ENCODE peak calls at places on chromosomes 3 and 15, in four cellular contexts. G, U, V and I are unnamed samples.

GRCh38 chr15:28021281-28022039 is 77.7 kb downstream of the OCA2 start:
- DNase-seq in G (peak; percentile 83), U (no peak), V (peak; percentile 89), I (no peak)

GRCh38 chr3:183239046-183239445 is 14.0 kb upstream of the B3GNT5 start:
- DNase-seq in G (no peak), U (no peak), V (no peak), I (no peak)

GRCh38 chr3:70308760-70309159 is 3.7 kb downstream of the MDFIC2 start:
- DNase-seq in U (no peak), V (peak; percentile 67), G (no peak), I (no peak)

GRCh38 chr3:159828542-159828943 is 160.1 kb upstream of the IL12A start:
- DNase-seq in G (no peak), U (no peak), V (no peak), I (no peak)

GRCh38 chr3:57755368-57756021 is 614 bp upstream of the SLMAP start:
- DNase-seq in G (peak; percentile 49), V (no peak), U (no peak), I (peak; percentile 26)

GRCh38 chr3:58141766-58142345 is 68.9 kb downstream of the DNASE1L3 start:
- DNase-seq in V (no peak), U (no peak), G (no peak), I (no peak)

GRCh38 chr15:74318376-74319137 is 48.9 kb downstream of the CYP11A1 start:
- DNase-seq in G (no peak), U (peak; percentile 72), V (no peak), I (no peak)

GRCh38 chr3:123202451-123202850 is 708 bp downstream of the SEC22A start:
- DNase-seq in V (peak; percentile 65), G (no peak), U (no peak), I (no peak)

GRCh38 chr3:185992801-185993467 is 55.1 kb upstream of the TRA2B start:
- DNase-seq in U (no peak), G (no peak), V (peak; percentile 35), I (no peak)

DNA sequence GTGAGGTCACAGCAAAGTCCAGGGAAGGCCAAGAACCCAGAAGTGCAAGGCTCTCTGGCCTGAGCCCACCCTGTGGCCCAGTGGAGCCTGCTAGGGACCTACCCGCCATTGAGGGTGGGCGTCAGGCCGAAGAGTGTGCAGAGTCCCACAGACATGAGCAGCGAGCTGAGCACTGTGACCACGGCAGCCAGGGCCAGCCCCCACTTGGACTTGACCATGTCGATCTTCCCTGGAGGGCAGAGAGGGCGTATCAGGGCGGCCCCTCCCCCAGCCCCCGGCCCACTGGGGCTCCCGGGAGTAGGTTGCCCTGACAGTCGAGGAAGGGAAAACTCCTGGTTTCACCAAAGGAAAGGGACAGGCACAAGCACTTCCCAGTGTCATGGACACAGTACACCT is 44.6 kb downstream of the PTPN23 start:
- DNase-seq in G (no peak), V (peak; percentile 38), U (peak; percentile 53), I (no peak)
- H3K27ac ChIP-seq in G (no peak overlapping the region), V (no peak overlapping the region), U (no peak overlapping the region), I (no peak overlapping the region)

GRCh38 chr15:50166216-50166615 is 15.8 kb upstream of the SLC27A2 start:
- DNase-seq in G (no peak), U (no peak), V (no peak), I (no peak)
- TF ChIP-seq CTCF in G (no peak), U (no peak), V (no peak), I (no peak)

DNA sequence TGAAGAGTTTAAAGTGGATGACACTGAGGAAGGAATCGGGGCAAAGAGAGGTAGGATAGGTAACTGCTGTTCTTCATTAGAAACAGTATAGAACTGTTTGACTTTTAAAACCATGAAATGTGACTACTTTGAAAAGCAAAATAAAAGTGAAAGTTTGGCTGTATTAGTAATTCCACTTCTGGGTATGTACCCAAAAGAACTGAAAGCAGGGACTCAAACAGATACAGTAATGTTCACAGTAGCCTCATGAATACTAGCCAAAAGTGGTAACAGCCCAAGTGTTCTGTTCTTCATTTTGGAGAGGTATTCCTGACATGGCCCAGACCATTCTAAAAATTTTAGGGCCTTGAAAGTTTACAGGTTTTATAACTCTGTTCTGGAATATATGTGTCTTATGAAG is 1055.4 kb downstream of the TBL1XR1 start:
- DNase-seq in U (no peak), G (no peak), V (no peak), I (no peak)
- H3K27ac ChIP-seq in U (no peak overlapping the region), G (no peak overlapping the region), V (no peak overlapping the region), I (no peak overlapping the region)

DNA sequence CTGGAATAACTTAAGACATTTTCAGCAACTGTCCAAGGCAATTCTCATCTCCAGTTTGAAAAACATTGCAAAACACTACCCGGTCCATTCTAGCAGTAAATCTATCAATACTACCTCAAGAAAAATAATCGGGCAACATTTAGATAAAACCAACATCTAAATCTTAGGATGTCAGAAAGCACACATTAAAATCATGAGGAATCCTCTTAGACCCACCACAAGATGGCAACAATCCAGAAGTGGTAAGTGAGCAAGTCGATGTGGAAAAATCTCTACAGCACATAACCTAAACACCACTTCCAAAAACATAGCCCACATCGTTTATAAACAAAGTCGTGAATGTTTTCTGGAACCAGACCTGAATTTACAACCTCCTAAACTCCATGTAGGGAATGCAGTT is 5.7 kb downstream of the PLCH1 start:
- DNase-seq in G (no peak), V (no peak), U (no peak), I (no peak)
- TF ChIP-seq CTCF in G (no peak), V (peak; percentile 59), U (no peak), I (no peak)

GRCh38 chr3:49173116-49173791 is 1.9 kb downstream of the KLHDC8B start:
- DNase-seq in G (peak; percentile 87), U (no peak), V (peak; percentile 81), I (no peak)
- H3K27ac ChIP-seq in G (peak overlapping the region; percentile 89), U (peak overlapping the region; percentile 97), V (peak overlapping the region; percentile 98), I (no peak overlapping the region)

DNA sequence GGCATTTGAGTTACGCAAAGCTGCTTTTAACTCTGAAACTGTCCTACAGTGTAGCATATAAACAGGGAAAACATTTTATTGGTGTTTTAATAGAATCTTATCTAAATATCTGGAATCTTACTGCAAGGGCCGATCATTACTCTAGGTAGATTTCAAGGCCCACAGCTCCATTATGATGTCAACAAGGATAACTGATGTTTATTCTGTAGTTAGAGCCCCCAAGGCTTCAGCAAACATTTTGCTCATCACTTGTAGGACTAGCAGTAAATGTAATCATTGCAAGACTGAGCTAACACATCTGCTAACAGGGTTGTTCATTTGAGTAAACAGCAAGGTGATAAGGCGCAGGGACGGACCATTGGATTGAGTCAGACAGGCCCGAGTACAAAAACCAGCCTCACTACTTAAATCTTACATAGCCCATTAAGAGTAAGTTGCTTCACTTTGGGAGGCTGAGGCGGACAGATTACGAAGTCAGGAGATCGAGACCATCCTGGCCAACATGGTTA is 332.5 kb upstream of the TPRG1 start:
- DNase-seq in V (no peak), U (no peak), G (no peak), I (no peak)
- TF ChIP-seq CTCF in V (no peak), U (no peak), G (no peak), I (no peak)